ENCODE peak calls at places on chromosomes 5 and 9, in ten cellular contexts. One of them, this sample, is unnamed. For H3K4me1, the result is how much of the 10 kb centered on the place peaks cover.

GRCh38 chr5:156482816-156483215 is 155.9 kb downstream of the SGCD start:
- DNase-seq in endothelial cell of umbilical vein: no peak
- DNase-seq in K562: no peak
- DNase-seq in IMR-90: no peak
- DNase-seq in A549: no peak
- DNase-seq in heart left ventricle: no peak
- DNase-seq in adrenal gland: no peak
- DNase-seq in uterus: no peak
- DNase-seq in breast epithelium: no peak
- DNase-seq in gastrocnemius medialis: no peak
- DNase-seq in this sample: no peak

GRCh38 chr5:14097998-14098471 is 45.1 kb upstream of the TRIO start:
- DNase-seq in breast epithelium: no peak
- DNase-seq in gastrocnemius medialis: no peak
- DNase-seq in endothelial cell of umbilical vein: no peak
- DNase-seq in adrenal gland: no peak
- DNase-seq in K562: no peak
- DNase-seq in A549: no peak
- DNase-seq in heart left ventricle: no peak
- DNase-seq in uterus: no peak
- DNase-seq in IMR-90: peak
- DNase-seq in this sample: no peak

GRCh38 chr9:106632621-106633020 is 230.3 kb upstream of the ZNF462 start:
- DNase-seq in gastrocnemius medialis: no peak
- DNase-seq in adrenal gland: no peak
- DNase-seq in IMR-90: no peak
- DNase-seq in uterus: no peak
- DNase-seq in heart left ventricle: no peak
- DNase-seq in breast epithelium: no peak
- DNase-seq in endothelial cell of umbilical vein: no peak
- DNase-seq in A549: no peak
- DNase-seq in K562: no peak
- DNase-seq in this sample: no peak

GRCh38 chr9:4375424-4376195 is 75.7 kb upstream of the GLIS3 start:
- DNase-seq in A549: peak
- DNase-seq in gastrocnemius medialis: no peak
- DNase-seq in adrenal gland: no peak
- DNase-seq in breast epithelium: no peak
- DNase-seq in IMR-90: peak
- DNase-seq in uterus: no peak
- DNase-seq in K562: no peak
- DNase-seq in heart left ventricle: no peak
- DNase-seq in endothelial cell of umbilical vein: peak
- DNase-seq in this sample: no peak

GRCh38 chr9:5425006-5425628 is 12.6 kb downstream of the PLGRKT start:
- DNase-seq in uterus: no peak
- DNase-seq in breast epithelium: no peak
- DNase-seq in heart left ventricle: no peak
- DNase-seq in adrenal gland: no peak
- DNase-seq in gastrocnemius medialis: no peak
- DNase-seq in endothelial cell of umbilical vein: peak
- DNase-seq in A549: peak
- DNase-seq in K562: peak
- DNase-seq in IMR-90: no peak
- DNase-seq in this sample: no peak

GRCh38 chr5:125401724-125402622 is 655.5 kb upstream of the ZNF608 start:
- DNase-seq in K562: no peak
- DNase-seq in breast epithelium: no peak
- DNase-seq in heart left ventricle: no peak
- DNase-seq in endothelial cell of umbilical vein: no peak
- DNase-seq in IMR-90: no peak
- DNase-seq in adrenal gland: no peak
- DNase-seq in A549: no peak
- DNase-seq in gastrocnemius medialis: no peak
- DNase-seq in uterus: no peak
- DNase-seq in this sample: no peak

GRCh38 chr5:756171-756570 is 28.4 kb downstream of the ZDHHC11B start:
- DNase-seq in K562: no peak
- DNase-seq in heart left ventricle: peak
- DNase-seq in breast epithelium: no peak
- DNase-seq in IMR-90: no peak
- DNase-seq in gastrocnemius medialis: peak
- DNase-seq in adrenal gland: no peak
- DNase-seq in endothelial cell of umbilical vein: no peak
- DNase-seq in A549: no peak
- DNase-seq in uterus: no peak
- DNase-seq in this sample: no peak

GRCh38 chr5:71882826-71883744 is 164.0 kb downstream of the CARTPT start:
- DNase-seq in heart left ventricle: peak
- DNase-seq in uterus: no peak
- DNase-seq in A549: peak
- DNase-seq in breast epithelium: no peak
- DNase-seq in endothelial cell of umbilical vein: no peak
- DNase-seq in gastrocnemius medialis: no peak
- DNase-seq in adrenal gland: no peak
- DNase-seq in K562: no peak
- DNase-seq in IMR-90: peak
- DNase-seq in this sample: no peak

GRCh38 chr9:127792417-127793031 is 6.7 kb downstream of the CDK9 start:
- DNase-seq in IMR-90: no peak
- DNase-seq in K562: no peak
- DNase-seq in uterus: no peak
- DNase-seq in gastrocnemius medialis: no peak
- DNase-seq in A549: no peak
- DNase-seq in adrenal gland: no peak
- DNase-seq in breast epithelium: no peak
- DNase-seq in heart left ventricle: no peak
- DNase-seq in endothelial cell of umbilical vein: no peak
- DNase-seq in this sample: no peak

GRCh38 chr9:127793093-127793708 is 7.4 kb downstream of the CDK9 start:
- DNase-seq in endothelial cell of umbilical vein: peak
- DNase-seq in uterus: no peak
- DNase-seq in heart left ventricle: peak
- DNase-seq in IMR-90: peak
- DNase-seq in K562: no peak
- DNase-seq in breast epithelium: no peak
- DNase-seq in A549: no peak
- DNase-seq in adrenal gland: peak
- DNase-seq in gastrocnemius medialis: no peak
- DNase-seq in this sample: no peak

GRCh38 chr9:127789179-127789578 is 3.3 kb downstream of the CDK9 start:
- DNase-seq in A549: no peak
- DNase-seq in uterus: no peak
- DNase-seq in IMR-90: no peak
- DNase-seq in K562: no peak
- DNase-seq in breast epithelium: no peak
- DNase-seq in gastrocnemius medialis: no peak
- DNase-seq in adrenal gland: no peak
- DNase-seq in heart left ventricle: peak
- DNase-seq in endothelial cell of umbilical vein: no peak
- DNase-seq in this sample: no peak

GRCh38 chr9:127790094-127790855 is 4.4 kb downstream of the CDK9 start:
- DNase-seq in K562: no peak
- DNase-seq in breast epithelium: no peak
- DNase-seq in IMR-90: no peak
- DNase-seq in uterus: no peak
- DNase-seq in heart left ventricle: peak
- DNase-seq in endothelial cell of umbilical vein: no peak
- DNase-seq in gastrocnemius medialis: no peak
- DNase-seq in A549: no peak
- DNase-seq in adrenal gland: peak
- DNase-seq in this sample: peak

GRCh38 chr9:127791085-127791484 is 5.3 kb downstream of the CDK9 start:
- DNase-seq in IMR-90: no peak
- DNase-seq in heart left ventricle: no peak
- DNase-seq in uterus: no peak
- DNase-seq in A549: peak
- DNase-seq in K562: no peak
- DNase-seq in adrenal gland: no peak
- DNase-seq in gastrocnemius medialis: no peak
- DNase-seq in endothelial cell of umbilical vein: no peak
- DNase-seq in breast epithelium: no peak
- DNase-seq in this sample: no peak
- TF ChIP-seq POLR2A in IMR-90: no peak
- TF ChIP-seq POLR2A in heart left ventricle: no peak
- TF ChIP-seq POLR2A in uterus: no peak
- TF ChIP-seq POLR2A in A549: no peak
- TF ChIP-seq POLR2A in K562: no peak
- TF ChIP-seq POLR2A in adrenal gland: no peak
- TF ChIP-seq POLR2A in gastrocnemius medialis: no peak
- TF ChIP-seq POLR2A in endothelial cell of umbilical vein: no peak
- TF ChIP-seq POLR2A in breast epithelium: no peak
- TF ChIP-seq POLR2A in this sample: no peak

DNA sequence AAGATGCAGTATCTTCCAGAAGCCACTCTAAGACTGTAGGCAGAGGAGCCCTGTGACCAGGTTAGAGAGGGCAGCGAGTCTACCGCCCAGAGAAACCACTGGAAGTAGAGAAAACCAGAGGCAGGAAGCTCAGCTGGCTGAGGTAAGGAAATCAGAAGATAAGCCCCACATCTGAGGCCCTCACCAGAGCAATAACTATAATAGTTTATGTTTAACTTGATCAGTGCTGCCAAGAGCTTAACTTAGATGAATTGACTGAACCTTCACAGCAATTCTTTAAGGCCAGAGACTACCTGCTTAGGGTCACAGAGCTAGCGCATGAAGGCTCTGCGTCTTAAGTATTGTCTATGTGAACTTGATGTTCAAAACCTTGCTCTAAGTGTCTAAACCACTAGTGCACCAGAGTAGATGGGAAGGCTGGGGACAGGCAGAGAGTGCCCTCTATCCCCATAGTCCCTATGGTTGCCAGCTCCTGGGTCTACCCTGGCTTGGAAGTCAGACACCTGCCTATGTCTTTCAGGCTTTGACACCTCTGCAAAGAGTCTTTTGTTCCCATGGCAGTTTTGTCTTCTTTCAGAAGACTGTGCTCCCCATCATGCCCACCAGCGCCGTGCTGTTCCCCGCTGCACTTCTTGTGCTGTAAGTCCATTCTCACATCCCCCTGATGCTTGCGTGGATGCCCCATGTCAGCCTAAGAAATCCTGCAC is 228.2 kb upstream of the KLF4 start:
- DNase-seq in adrenal gland: no peak
- DNase-seq in uterus: no peak
- DNase-seq in A549: no peak
- DNase-seq in IMR-90: no peak
- DNase-seq in gastrocnemius medialis: no peak
- DNase-seq in endothelial cell of umbilical vein: no peak
- DNase-seq in heart left ventricle: no peak
- DNase-seq in breast epithelium: no peak
- DNase-seq in K562: no peak
- DNase-seq in this sample: no peak
- TF ChIP-seq CTCF in adrenal gland: no peak
- TF ChIP-seq CTCF in uterus: no peak
- TF ChIP-seq CTCF in A549: no peak
- TF ChIP-seq CTCF in IMR-90: no peak
- TF ChIP-seq CTCF in gastrocnemius medialis: no peak
- TF ChIP-seq CTCF in endothelial cell of umbilical vein: no peak
- TF ChIP-seq CTCF in heart left ventricle: no peak
- TF ChIP-seq CTCF in breast epithelium: no peak
- TF ChIP-seq CTCF in K562: no peak
- TF ChIP-seq CTCF in this sample: no peak

DNA sequence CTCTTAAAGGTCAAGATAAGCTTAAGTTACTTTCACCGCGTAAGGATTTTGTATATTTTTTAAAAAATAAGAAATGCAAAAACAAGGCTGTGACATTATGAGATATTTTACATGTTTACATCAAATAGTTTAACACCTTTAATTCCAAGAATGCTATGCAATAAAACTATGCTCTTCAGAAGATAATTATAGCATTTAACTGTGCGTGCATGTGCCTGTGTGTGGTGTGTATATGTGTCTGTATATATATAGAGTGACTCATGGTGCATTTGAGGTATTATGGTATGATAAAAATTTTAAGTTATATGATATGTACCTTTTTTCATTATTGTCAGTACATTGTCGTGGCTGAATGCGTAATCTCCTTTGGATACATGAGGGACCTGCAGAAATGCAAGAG is 539.3 kb downstream of the PDE4D start:
- DNase-seq in gastrocnemius medialis: no peak
- DNase-seq in IMR-90: peak
- DNase-seq in A549: no peak
- DNase-seq in breast epithelium: no peak
- DNase-seq in adrenal gland: no peak
- DNase-seq in K562: no peak
- DNase-seq in endothelial cell of umbilical vein: no peak
- DNase-seq in uterus: no peak
- DNase-seq in heart left ventricle: no peak
- DNase-seq in this sample: no peak
- H3K4me1 ChIP-seq in gastrocnemius medialis: half or more
- H3K4me1 ChIP-seq in IMR-90: under half
- H3K4me1 ChIP-seq in A549: half or more
- H3K4me1 ChIP-seq in breast epithelium: under half
- H3K4me1 ChIP-seq in adrenal gland: under half
- H3K4me1 ChIP-seq in K562: under half
- H3K4me1 ChIP-seq in endothelial cell of umbilical vein: under half
- H3K4me1 ChIP-seq in uterus: under half
- H3K4me1 ChIP-seq in heart left ventricle: under half
- H3K4me1 ChIP-seq in this sample: under half

GRCh38 chr9:33350310-33350709 is 52.1 kb downstream of the AQP7 start:
- DNase-seq in A549: peak
- DNase-seq in adrenal gland: no peak
- DNase-seq in IMR-90: peak
- DNase-seq in endothelial cell of umbilical vein: peak
- DNase-seq in K562: no peak
- DNase-seq in gastrocnemius medialis: no peak
- DNase-seq in breast epithelium: no peak
- DNase-seq in uterus: no peak
- DNase-seq in heart left ventricle: no peak
- DNase-seq in this sample: no peak

GRCh38 chr9:33351547-33351946 is 50.8 kb downstream of the AQP7 start:
- DNase-seq in adrenal gland: no peak
- DNase-seq in IMR-90: no peak
- DNase-seq in A549: no peak
- DNase-seq in uterus: no peak
- DNase-seq in gastrocnemius medialis: no peak
- DNase-seq in endothelial cell of umbilical vein: no peak
- DNase-seq in breast epithelium: no peak
- DNase-seq in heart left ventricle: peak
- DNase-seq in K562: no peak
- DNase-seq in this sample: no peak

GRCh38 chr9:33355933-33356332 is 46.4 kb downstream of the AQP7 start:
- DNase-seq in breast epithelium: no peak
- DNase-seq in IMR-90: no peak
- DNase-seq in A549: no peak
- DNase-seq in heart left ventricle: no peak
- DNase-seq in adrenal gland: no peak
- DNase-seq in K562: no peak
- DNase-seq in uterus: no peak
- DNase-seq in gastrocnemius medialis: no peak
- DNase-seq in endothelial cell of umbilical vein: no peak
- DNase-seq in this sample: no peak

GRCh38 chr9:33349743-33350142 is 52.6 kb downstream of the AQP7 start:
- DNase-seq in endothelial cell of umbilical vein: no peak
- DNase-seq in K562: no peak
- DNase-seq in A549: no peak
- DNase-seq in gastrocnemius medialis: no peak
- DNase-seq in uterus: no peak
- DNase-seq in breast epithelium: no peak
- DNase-seq in adrenal gland: peak
- DNase-seq in heart left ventricle: no peak
- DNase-seq in IMR-90: no peak
- DNase-seq in this sample: no peak

DNA sequence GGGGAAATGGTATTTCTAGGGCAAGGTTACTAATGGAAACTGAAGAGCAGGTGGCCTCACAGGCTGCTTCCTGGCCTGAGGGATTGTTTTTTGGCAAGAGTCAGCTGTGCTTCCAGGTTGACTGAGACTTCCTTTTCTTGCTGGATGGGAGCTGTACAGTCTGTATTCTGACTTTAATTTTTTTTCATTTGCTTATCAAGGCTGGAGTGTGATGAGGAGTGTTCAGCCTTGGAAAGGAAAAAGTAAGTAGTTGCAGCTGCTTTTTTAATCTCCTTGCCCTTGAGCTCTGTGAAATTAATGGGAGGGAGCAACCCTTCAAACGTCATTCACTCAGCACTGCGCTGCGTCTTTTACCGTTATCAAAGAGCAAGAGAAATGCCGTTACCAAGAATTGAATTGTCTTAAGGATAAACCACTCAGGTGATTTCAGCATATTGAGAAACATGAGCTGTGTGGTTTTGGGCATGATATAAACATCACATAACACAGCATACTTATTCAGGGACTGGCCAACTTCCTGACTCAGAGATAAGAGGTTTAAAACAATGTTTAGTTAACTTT is 47.6 kb downstream of the AQP7 start:
- DNase-seq in endothelial cell of umbilical vein: peak
- DNase-seq in uterus: no peak
- DNase-seq in adrenal gland: no peak
- DNase-seq in IMR-90: peak
- DNase-seq in A549: no peak
- DNase-seq in K562: no peak
- DNase-seq in gastrocnemius medialis: no peak
- DNase-seq in breast epithelium: no peak
- DNase-seq in heart left ventricle: no peak
- DNase-seq in this sample: peak
- TF ChIP-seq POLR2A in endothelial cell of umbilical vein: no peak
- TF ChIP-seq POLR2A in uterus: no peak
- TF ChIP-seq POLR2A in adrenal gland: no peak
- TF ChIP-seq POLR2A in IMR-90: no peak
- TF ChIP-seq POLR2A in A549: no peak
- TF ChIP-seq POLR2A in K562: no peak
- TF ChIP-seq POLR2A in gastrocnemius medialis: no peak
- TF ChIP-seq POLR2A in breast epithelium: no peak
- TF ChIP-seq POLR2A in heart left ventricle: no peak
- TF ChIP-seq POLR2A in this sample: no peak

This sample was measured in testis.